ENCODE peak calls at places on chromosomes 3 and 15, in five cellular contexts. I, D, A, X and S are unnamed samples. For H3K9me2, the result is how much of the 10 kb centered on the place peaks cover.

GRCh38 chr3:48466386-48467109 is 20.0 kb downstream of the ATRIP start:
- DNase-seq in D (no peak), X (peak), A (peak), I (peak), S (no peak)

GRCh38 chr15:99485153-99485947 is 80.4 kb upstream of the MEF2A start:
- DNase-seq in D (no peak), A (no peak), X (peak), I (peak), S (no peak)

GRCh38 chr3:38131621-38132369 is 5.1 kb downstream of the ACAA1 start:
- DNase-seq in D (no peak), X (peak), A (no peak), I (peak), S (peak)

GRCh38 chr15:41013698-41014414 is 60.6 kb downstream of the CHAC1 start:
- DNase-seq in X (peak), I (peak), A (no peak), D (no peak), S (no peak)

GRCh38 chr3:13045904-13046568 is 27.2 kb downstream of the IQSEC1 start:
- DNase-seq in I (no peak), X (peak), A (no peak), D (no peak), S (no peak)

GRCh38 chr15:29115093-29115991 is 154.3 kb downstream of the NSMCE3 start:
- DNase-seq in X (no peak), I (no peak), D (no peak), A (no peak), S (peak)

GRCh38 chr3:113532698-113533533 is 561 bp downstream of the SIDT1 start:
- DNase-seq in X (peak), A (no peak), I (peak), D (no peak), S (peak)

GRCh38 chr3:66353530-66353929 is 132.7 kb downstream of the SLC25A26 start:
- DNase-seq in A (no peak), X (no peak), I (peak), D (no peak), S (peak)

GRCh38 chr3:30544811-30545210 is 61.6 kb upstream of the TGFBR2 start:
- DNase-seq in A (no peak), X (no peak), I (peak), D (no peak), S (no peak)

GRCh38 chr15:66619152-66619903 is 53.5 kb upstream of the LCTL start:
- DNase-seq in A (peak), X (peak), D (peak), I (peak), S (peak)

GRCh38 chr15:85532689-85533088 is 152.3 kb downstream of the AKAP13 start:
- DNase-seq in D (no peak), A (no peak), I (no peak), X (no peak), S (no peak)

GRCh38 chr3:184756151-184756681 is 44.4 kb upstream of the MAGEF1 start:
- DNase-seq in A (no peak), X (peak), D (no peak), I (no peak), S (no peak)

GRCh38 chr3:195110647-195111321 is 160.2 kb downstream of the XXYLT1 start:
- DNase-seq in D (no peak), I (no peak), X (no peak), A (no peak), S (peak)

GRCh38 chr3:28239108-28239507 is 2.3 kb upstream of the CMC1 start:
- DNase-seq in A (no peak), D (no peak), I (no peak), X (no peak), S (no peak)
- H3K4me2 ChIP-seq in A (no peak), D (no peak), I (no peak), X (no peak), S (no peak)

DNA sequence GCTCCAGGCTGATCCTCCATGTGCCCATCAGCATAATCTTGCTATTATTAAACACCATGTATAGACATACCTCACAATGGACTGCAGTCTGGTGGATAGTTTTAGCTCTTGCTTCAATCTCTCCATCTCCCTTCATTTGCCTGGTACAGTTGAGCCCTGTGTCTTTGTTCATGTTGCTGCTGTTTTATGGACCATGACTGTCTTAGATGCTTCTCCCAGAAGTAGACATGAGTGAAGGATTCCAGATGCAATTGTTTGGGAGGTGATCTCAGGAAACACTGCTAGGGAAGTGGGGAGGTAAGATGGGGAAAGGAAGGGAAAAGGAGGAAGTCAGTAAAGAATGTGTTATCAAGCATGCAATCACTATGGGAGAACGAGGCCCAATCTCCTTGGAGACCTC is 36.3 kb upstream of the CTNNB1 start:
- DNase-seq in D (no peak), A (no peak), X (no peak), I (no peak), S (no peak)
- H3K9me2 ChIP-seq in D (under half), A (under half), X (under half), I (under half), S (under half)

GRCh38 chr3:160127308-160127707 is 97.9 kb upstream of the C3orf80 start:
- DNase-seq in X (no peak), D (no peak), A (no peak), I (no peak), S (no peak)

GRCh38 chr3:160128086-160128485 is 97.1 kb upstream of the C3orf80 start:
- DNase-seq in A (no peak), X (no peak), D (no peak), I (no peak), S (no peak)

GRCh38 chr3:160125188-160125587 is 100.0 kb upstream of the C3orf80 start:
- DNase-seq in I (no peak), D (no peak), X (no peak), A (no peak), S (no peak)

GRCh38 chr3:160126046-160126445 is 99.2 kb upstream of the C3orf80 start:
- DNase-seq in A (no peak), X (no peak), I (no peak), D (no peak), S (no peak)

GRCh38 chr3:160126761-160127160 is 98.5 kb upstream of the C3orf80 start:
- DNase-seq in A (no peak), X (no peak), I (no peak), D (no peak), S (no peak)
- H3K4me2 ChIP-seq in A (no peak), X (no peak), I (no peak), D (no peak), S (no peak)

DNA sequence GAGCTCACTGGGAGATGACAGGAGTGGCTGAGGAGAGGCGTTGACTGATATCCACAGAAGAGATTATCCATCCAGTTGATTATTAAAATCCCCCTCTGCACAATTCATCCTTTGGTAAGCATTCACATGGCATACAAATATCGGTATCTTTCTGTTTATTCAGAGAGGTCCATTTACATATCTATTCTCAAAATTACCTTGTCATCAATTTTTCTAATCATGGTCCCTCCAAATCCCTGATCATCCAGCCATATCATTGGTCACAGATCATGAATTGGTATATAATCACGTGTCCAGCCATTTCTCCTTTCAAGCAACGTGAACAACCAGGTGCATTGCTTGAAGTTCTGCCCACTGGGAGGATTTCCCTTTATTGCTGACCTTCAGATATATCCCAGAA is 1321.0 kb downstream of the ROBO2 start:
- DNase-seq in I (no peak), D (no peak), A (no peak), X (no peak), S (no peak)
- H3K9me2 ChIP-seq in I (under half), D (under half), A (under half), X (under half), S (under half)

GRCh38 chr3:9022305-9022985 is 59.2 kb upstream of the RAD18 start:
- DNase-seq in D (no peak), I (no peak), X (no peak), A (no peak), S (no peak)
- H3K4me2 ChIP-seq in D (no peak), I (no peak), X (no peak), A (no peak), S (no peak)

GRCh38 chr3:41159581-41160189 is 39.6 kb upstream of the CTNNB1 start:
- DNase-seq in D (peak), X (no peak), A (no peak), I (no peak), S (peak)

GRCh38 chr3:41158947-41159346 is 40.4 kb upstream of the CTNNB1 start:
- DNase-seq in I (no peak), A (peak), D (no peak), X (no peak), S (peak)

GRCh38 chr3:41167722-41168497 is 31.4 kb upstream of the CTNNB1 start:
- DNase-seq in D (no peak), A (no peak), I (no peak), X (no peak), S (no peak)

GRCh38 chr3:41162541-41162940 is 36.8 kb upstream of the CTNNB1 start:
- DNase-seq in I (no peak), D (no peak), X (no peak), A (no peak), S (no peak)

GRCh38 chr3:41163399-41163798 is 35.9 kb upstream of the CTNNB1 start:
- DNase-seq in I (no peak), D (no peak), X (no peak), A (no peak), S (peak)
- H3K9me2 ChIP-seq in I (under half), D (under half), X (under half), A (under half), S (under half)

GRCh38 chr15:36356511-36356910 is 222.9 kb upstream of the CDIN1 start:
- DNase-seq in I (no peak), A (no peak), X (no peak), D (no peak), S (no peak)
- H3K4me2 ChIP-seq in I (peak), A (no peak), X (no peak), D (no peak), S (peak)

GRCh38 chr3:41169038-41169437 is 30.3 kb upstream of the CTNNB1 start:
- DNase-seq in I (peak), D (no peak), A (no peak), X (no peak), S (peak)

GRCh38 chr3:41164776-41165175 is 34.5 kb upstream of the CTNNB1 start:
- DNase-seq in I (no peak), A (no peak), X (no peak), D (no peak), S (no peak)
- H3K9me2 ChIP-seq in I (under half), A (under half), X (under half), D (under half), S (under half)

GRCh38 chr3:24299801-24300626 is 194.6 kb downstream of the THRB start:
- DNase-seq in D (no peak), A (peak), I (peak), X (no peak), S (peak)
- H3K4me2 ChIP-seq in D (peak), A (peak), I (peak), X (no peak), S (no peak)